ENCODE peak calls at places on chromosomes 13 and 19, in five cellular contexts. One of them, this sample, is unnamed.

GRCh38 chr13:50129065-50129922 is 114.0 kb downstream of the KCNRG start:
- DNase-seq in naive B cell: peak
- DNase-seq in brain pericyte: no peak
- DNase-seq in central memory CD4-positive, alpha-beta T cell: peak
- DNase-seq in RPMI7951: no peak
- DNase-seq in this sample: no peak

GRCh38 chr19:20078696-20079095 is 896 bp downstream of the ZNF90 start:
- DNase-seq in naive B cell: no peak
- DNase-seq in brain pericyte: no peak
- DNase-seq in central memory CD4-positive, alpha-beta T cell: no peak
- DNase-seq in RPMI7951: peak
- DNase-seq in this sample: no peak

GRCh38 chr13:112956516-112957294 is 12.3 kb upstream of the MCF2L start:
- DNase-seq in naive B cell: no peak
- DNase-seq in brain pericyte: no peak
- DNase-seq in central memory CD4-positive, alpha-beta T cell: no peak
- DNase-seq in RPMI7951: no peak
- DNase-seq in this sample: no peak

GRCh38 chr13:19154843-19155242 is 26.8 kb downstream of the TUBA3C start:
- DNase-seq in naive B cell: no peak
- DNase-seq in brain pericyte: no peak
- DNase-seq in central memory CD4-positive, alpha-beta T cell: no peak
- DNase-seq in RPMI7951: no peak
- DNase-seq in this sample: no peak

GRCh38 chr19:47497821-47498520 is 14.0 kb upstream of the KPTN start:
- DNase-seq in naive B cell: no peak
- DNase-seq in brain pericyte: no peak
- DNase-seq in central memory CD4-positive, alpha-beta T cell: no peak
- DNase-seq in RPMI7951: peak
- DNase-seq in this sample: no peak

GRCh38 chr13:108676620-108677019 is 47.2 kb downstream of the MYO16 start:
- DNase-seq in naive B cell: no peak
- DNase-seq in brain pericyte: no peak
- DNase-seq in central memory CD4-positive, alpha-beta T cell: no peak
- DNase-seq in RPMI7951: no peak
- DNase-seq in this sample: no peak

GRCh38 chr19:30224689-30225606 is 147.2 kb upstream of the ZNF536 start:
- DNase-seq in naive B cell: no peak
- DNase-seq in brain pericyte: no peak
- DNase-seq in central memory CD4-positive, alpha-beta T cell: no peak
- DNase-seq in RPMI7951: no peak
- DNase-seq in this sample: no peak

GRCh38 chr13:92355213-92355612 is 871.4 kb upstream of the GPC6 start:
- DNase-seq in naive B cell: no peak
- DNase-seq in brain pericyte: no peak
- DNase-seq in central memory CD4-positive, alpha-beta T cell: no peak
- DNase-seq in RPMI7951: peak
- DNase-seq in this sample: no peak

GRCh38 chr19:13066933-13067831 is 35.5 kb downstream of the LYL1 start:
- DNase-seq in naive B cell: no peak
- DNase-seq in brain pericyte: no peak
- DNase-seq in central memory CD4-positive, alpha-beta T cell: no peak
- DNase-seq in RPMI7951: no peak
- DNase-seq in this sample: no peak

GRCh38 chr13:93625536-93625935 is 398.9 kb downstream of the GPC6 start:
- DNase-seq in naive B cell: no peak
- DNase-seq in brain pericyte: no peak
- DNase-seq in central memory CD4-positive, alpha-beta T cell: no peak
- DNase-seq in RPMI7951: no peak
- DNase-seq in this sample: no peak

GRCh38 chr13:109778102-109778542 is 8.3 kb downstream of the IRS2 start:
- DNase-seq in naive B cell: no peak
- DNase-seq in brain pericyte: no peak
- DNase-seq in central memory CD4-positive, alpha-beta T cell: peak
- DNase-seq in RPMI7951: peak
- DNase-seq in this sample: no peak

GRCh38 chr13:63048648-63049047 is 1633.0 kb upstream of the PCDH20 start:
- DNase-seq in naive B cell: no peak
- DNase-seq in brain pericyte: no peak
- DNase-seq in central memory CD4-positive, alpha-beta T cell: no peak
- DNase-seq in RPMI7951: no peak
- DNase-seq in this sample: no peak

GRCh38 chr19:41376998-41377365 is 649 bp downstream of the TMEM91 start:
- DNase-seq in naive B cell: no peak
- DNase-seq in brain pericyte: no peak
- DNase-seq in central memory CD4-positive, alpha-beta T cell: no peak
- DNase-seq in RPMI7951: no peak
- DNase-seq in this sample: no peak

GRCh38 chr13:21481359-21481758 is 22.3 kb upstream of the ZDHHC20 start:
- DNase-seq in naive B cell: no peak
- DNase-seq in brain pericyte: no peak
- DNase-seq in central memory CD4-positive, alpha-beta T cell: no peak
- DNase-seq in RPMI7951: no peak
- DNase-seq in this sample: no peak

GRCh38 chr19:35120492-35120891 is 4.9 kb downstream of the FXYD3 start:
- DNase-seq in naive B cell: no peak
- DNase-seq in brain pericyte: no peak
- DNase-seq in central memory CD4-positive, alpha-beta T cell: no peak
- DNase-seq in RPMI7951: peak
- DNase-seq in this sample: no peak

GRCh38 chr19:6092329-6093286 is 17.7 kb downstream of the RFX2 start:
- DNase-seq in naive B cell: no peak
- DNase-seq in brain pericyte: no peak
- DNase-seq in central memory CD4-positive, alpha-beta T cell: no peak
- DNase-seq in RPMI7951: peak
- DNase-seq in this sample: no peak

GRCh38 chr13:43307221-43307920 is 284.0 kb downstream of the DNAJC15 start:
- DNase-seq in naive B cell: no peak
- DNase-seq in brain pericyte: no peak
- DNase-seq in central memory CD4-positive, alpha-beta T cell: no peak
- DNase-seq in RPMI7951: no peak
- DNase-seq in this sample: no peak

GRCh38 chr13:96707146-96707545 is 287.1 kb downstream of the OXGR1 start:
- DNase-seq in naive B cell: no peak
- DNase-seq in brain pericyte: no peak
- DNase-seq in central memory CD4-positive, alpha-beta T cell: no peak
- DNase-seq in RPMI7951: no peak
- DNase-seq in this sample: no peak

GRCh38 chr19:43639507-43640423 is at the start of gene CADM4:
- DNase-seq in naive B cell: peak
- DNase-seq in brain pericyte: no peak
- DNase-seq in central memory CD4-positive, alpha-beta T cell: peak
- DNase-seq in RPMI7951: no peak
- DNase-seq in this sample: peak

GRCh38 chr13:97359181-97360057 is 74.5 kb upstream of the RAP2A start:
- DNase-seq in naive B cell: peak
- DNase-seq in brain pericyte: peak
- DNase-seq in central memory CD4-positive, alpha-beta T cell: peak
- DNase-seq in RPMI7951: peak
- DNase-seq in this sample: peak

GRCh38 chr19:38663156-38663651 is 15.8 kb downstream of the ACTN4 start:
- DNase-seq in naive B cell: no peak
- DNase-seq in brain pericyte: no peak
- DNase-seq in central memory CD4-positive, alpha-beta T cell: no peak
- DNase-seq in RPMI7951: no peak
- DNase-seq in this sample: no peak

GRCh38 chr19:5113633-5114586 is 145.0 kb downstream of the KDM4B start:
- DNase-seq in naive B cell: no peak
- DNase-seq in brain pericyte: no peak
- DNase-seq in central memory CD4-positive, alpha-beta T cell: no peak
- DNase-seq in RPMI7951: no peak
- DNase-seq in this sample: no peak

GRCh38 chr19:50275577-50276368 is 53.4 kb downstream of the KCNC3 start:
- DNase-seq in naive B cell: no peak
- DNase-seq in brain pericyte: no peak
- DNase-seq in central memory CD4-positive, alpha-beta T cell: no peak
- DNase-seq in RPMI7951: no peak
- DNase-seq in this sample: no peak

GRCh38 chr13:33262069-33262487 is 23.5 kb downstream of the STARD13 start:
- DNase-seq in naive B cell: no peak
- DNase-seq in brain pericyte: no peak
- DNase-seq in central memory CD4-positive, alpha-beta T cell: no peak
- DNase-seq in RPMI7951: no peak
- DNase-seq in this sample: no peak

GRCh38 chr13:41588899-41589298 is 131.5 kb downstream of the RGCC start:
- DNase-seq in naive B cell: no peak
- DNase-seq in brain pericyte: no peak
- DNase-seq in central memory CD4-positive, alpha-beta T cell: no peak
- DNase-seq in RPMI7951: peak
- DNase-seq in this sample: peak

GRCh38 chr19:16876904-16877361 is 11.9 kb upstream of the F2RL3 start:
- DNase-seq in naive B cell: no peak
- DNase-seq in brain pericyte: no peak
- DNase-seq in central memory CD4-positive, alpha-beta T cell: no peak
- DNase-seq in RPMI7951: peak
- DNase-seq in this sample: no peak

GRCh38 chr19:7595466-7596133 is at the start of gene CAMSAP3:
- DNase-seq in naive B cell: peak
- DNase-seq in brain pericyte: no peak
- DNase-seq in central memory CD4-positive, alpha-beta T cell: no peak
- DNase-seq in RPMI7951: no peak
- DNase-seq in this sample: peak

GRCh38 chr13:111422352-111422751 is 101.9 kb downstream of the TEX29 start:
- DNase-seq in naive B cell: no peak
- DNase-seq in brain pericyte: no peak
- DNase-seq in central memory CD4-positive, alpha-beta T cell: no peak
- DNase-seq in RPMI7951: no peak
- DNase-seq in this sample: no peak

GRCh38 chr19:8054169-8054568 is 1.6 kb downstream of the CCL25 start:
- DNase-seq in naive B cell: no peak
- DNase-seq in brain pericyte: no peak
- DNase-seq in central memory CD4-positive, alpha-beta T cell: no peak
- DNase-seq in RPMI7951: no peak
- DNase-seq in this sample: no peak

GRCh38 chr13:29676535-29676934 is 81.0 kb upstream of the SLC7A1 start:
- DNase-seq in naive B cell: no peak
- DNase-seq in brain pericyte: no peak
- DNase-seq in central memory CD4-positive, alpha-beta T cell: no peak
- DNase-seq in RPMI7951: peak
- DNase-seq in this sample: no peak

This sample was measured in naive thymus-derived CD4-positive, alpha-beta T cell.